ENCODE peak calls at places on chromosomes 12 and 14, in eight cellular contexts. F is sigmoid colon, U is fibroblast of lung, B is bronchial epithelial cell, I is pancreas, J is transverse colon, N is AG09319, E is A549. P is an unnamed sample.

GRCh38 chr12:131102493-131102931 is 148.8 kb downstream of the ADGRD1 start:
- DNase-seq in E (no peak), U (no peak), J (no peak), B (no peak), I (no peak), F (peak), N (no peak), P (no peak)

GRCh38 chr12:50151047-50151687 is 16.0 kb downstream of the CERS5 start:
- DNase-seq in U (no peak), B (peak), N (no peak), E (no peak), I (no peak), F (no peak), J (no peak), P (no peak)

GRCh38 chr14:101066826-101067508 is 163.4 kb upstream of the RTL1 start:
- DNase-seq in E (no peak), N (no peak), B (no peak), J (peak), U (no peak), I (no peak), F (peak), P (no peak)

GRCh38 chr12:103901518-103902173 is 28.6 kb upstream of the HSP90B1 start:
- DNase-seq in F (no peak), B (no peak), I (no peak), J (peak), N (no peak), U (no peak), E (no peak), P (no peak)

GRCh38 chr14:88326352-88327103 is 3.5 kb upstream of the KCNK10 start:
- DNase-seq in B (no peak), U (no peak), I (no peak), F (no peak), N (no peak), J (no peak), E (no peak), P (no peak)

GRCh38 chr12:2751686-2752085 is 43.1 kb upstream of the FKBP4 start:
- DNase-seq in F (no peak), U (no peak), B (no peak), J (no peak), N (no peak), I (no peak), E (peak), P (no peak)

GRCh38 chr14:80987235-80988032 is 32.0 kb downstream of the TSHR start:
- DNase-seq in N (peak), J (peak), F (peak), U (peak), E (peak), B (peak), I (peak), P (peak)

GRCh38 chr12:93714382-93714781 is 37.2 kb downstream of the CRADD start:
- DNase-seq in J (no peak), F (no peak), U (no peak), I (no peak), E (peak), B (no peak), N (peak), P (peak)

GRCh38 chr12:9033244-9033887 is 44.0 kb downstream of the KLRG1 start:
- DNase-seq in N (no peak), F (no peak), B (no peak), U (no peak), I (no peak), E (no peak), J (no peak), P (no peak)

GRCh38 chr14:70724944-70725343 is 83.2 kb downstream of the TTC9 start:
- DNase-seq in U (no peak), J (no peak), N (no peak), E (no peak), I (no peak), F (no peak), B (no peak), P (no peak)

GRCh38 chr14:103123634-103124500 is 606 bp downstream of the TNFAIP2 start:
- DNase-seq in E (peak), I (no peak), N (no peak), U (no peak), F (peak), B (no peak), J (no peak), P (peak)

GRCh38 chr14:74913986-74914573 is 9.0 kb downstream of the RPS6KL1 start:
- DNase-seq in F (peak), B (peak), N (peak), U (peak), E (peak), J (peak), I (no peak), P (peak)

GRCh38 chr12:26853303-26854027 is 20.5 kb upstream of the ITPR2 start:
- DNase-seq in F (peak), N (no peak), B (peak), I (peak), U (peak), E (peak), J (peak), P (peak)

GRCh38 chr12:10701226-10701681 is 21.9 kb downstream of the YBX3 start:
- DNase-seq in I (no peak), F (no peak), U (no peak), E (no peak), J (no peak), B (no peak), N (no peak), P (peak)

GRCh38 chr12:39048395-39048794 is 143.0 kb upstream of the CPNE8 start:
- DNase-seq in F (no peak), U (no peak), I (no peak), E (no peak), J (no peak), N (no peak), B (no peak), P (no peak)

GRCh38 chr12:62683724-62684501 is 217.3 kb downstream of the MON2 start:
- DNase-seq in I (no peak), N (peak), E (no peak), U (peak), B (no peak), F (peak), J (peak), P (peak)

GRCh38 chr12:12070674-12071661 is at the start of gene BCL2L14:
- DNase-seq in I (peak), U (no peak), F (no peak), N (no peak), J (peak), B (peak), E (no peak), P (peak)

GRCh38 chr14:96617635-96618034 is 115.5 kb downstream of the PAPOLA start:
- DNase-seq in B (no peak), U (no peak), F (no peak), N (no peak), J (no peak), E (no peak), I (no peak), P (no peak)

GRCh38 chr14:73463411-73463810 is 5.1 kb upstream of the NUMB start:
- DNase-seq in B (peak), I (peak), E (peak), F (peak), U (peak), N (peak), J (peak), P (peak)

GRCh38 chr14:89640141-89640540 is 223.1 kb upstream of the FOXN3 start:
- DNase-seq in B (no peak), E (no peak), J (no peak), F (no peak), I (no peak), U (no peak), N (no peak), P (no peak)

GRCh38 chr12:115623764-115624334 is 653.6 kb downstream of the MED13L start:
- DNase-seq in N (no peak), U (no peak), E (no peak), B (no peak), I (no peak), F (no peak), J (no peak), P (no peak)

GRCh38 chr14:44564908-44565307 is 57.8 kb upstream of the FSCB start:
- DNase-seq in I (no peak), N (no peak), B (peak), U (peak), E (no peak), J (no peak), F (no peak), P (no peak)

GRCh38 chr14:52342849-52343606 is 28.9 kb downstream of the PTGER2 start:
- DNase-seq in B (peak), I (no peak), N (no peak), J (no peak), E (peak), F (no peak), U (peak), P (no peak)

GRCh38 chr12:108115123-108115745 is 13.9 kb upstream of the WSCD2 start:
- DNase-seq in B (no peak), U (no peak), F (no peak), N (no peak), I (no peak), E (no peak), J (no peak), P (no peak)

GRCh38 chr12:108117163-108117849 is 11.8 kb upstream of the WSCD2 start:
- DNase-seq in J (no peak), N (no peak), B (peak), I (no peak), F (no peak), U (no peak), E (peak), P (no peak)

GRCh38 chr12:108115746-108116125 is 13.4 kb upstream of the WSCD2 start:
- DNase-seq in N (no peak), F (no peak), B (no peak), I (no peak), J (no peak), U (no peak), E (no peak), P (no peak)

GRCh38 chr12:108117902-108118301 is 11.2 kb upstream of the WSCD2 start:
- DNase-seq in I (no peak), B (no peak), E (no peak), F (no peak), U (no peak), N (no peak), J (no peak), P (no peak)

DNA sequence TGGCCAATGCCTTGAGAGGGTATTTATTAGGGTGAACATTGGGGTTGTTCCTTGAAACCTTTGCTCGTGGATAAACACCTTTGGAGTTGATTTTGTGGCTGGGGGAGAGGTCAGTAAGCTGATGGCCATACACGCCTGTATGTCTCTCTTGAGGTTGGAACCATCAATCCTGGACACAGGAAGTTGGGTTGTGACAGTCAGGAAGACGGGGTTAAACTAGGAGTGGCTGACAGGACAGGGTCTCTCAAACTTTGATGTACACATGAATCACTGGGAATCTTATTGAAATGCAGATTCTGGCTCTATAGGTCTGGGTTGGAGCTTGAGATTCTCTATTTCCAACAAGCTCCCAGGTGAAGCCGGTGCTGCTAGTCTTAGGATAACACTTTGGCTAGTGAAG is 12.8 kb upstream of the WSCD2 start:
- DNase-seq in B (no peak), N (no peak), U (no peak), E (no peak), I (no peak), J (no peak), F (no peak), P (no peak)
- TF ChIP-seq CTCF in B (no peak), N (no peak), U (no peak), E (no peak), I (no peak), J (no peak), F (no peak), P (no peak)

GRCh38 chr12:1533205-1533601 is 61.2 kb downstream of the FBXL14 start:
- DNase-seq in I (no peak), U (no peak), B (no peak), F (no peak), J (no peak), E (no peak), N (no peak), P (peak)
- TF ChIP-seq CTCF in I (no peak), U (no peak), B (no peak), F (no peak), J (no peak), E (no peak), N (no peak), P (peak)

GRCh38 chr12:78181544-78182162 is 351.0 kb downstream of the NAV3 start:
- DNase-seq in E (peak), B (peak), N (no peak), U (peak), J (peak), F (no peak), I (no peak), P (peak)
- TF ChIP-seq CTCF in E (peak), B (peak), N (peak), U (peak), J (peak), F (peak), I (no peak), P (peak)

DNA sequence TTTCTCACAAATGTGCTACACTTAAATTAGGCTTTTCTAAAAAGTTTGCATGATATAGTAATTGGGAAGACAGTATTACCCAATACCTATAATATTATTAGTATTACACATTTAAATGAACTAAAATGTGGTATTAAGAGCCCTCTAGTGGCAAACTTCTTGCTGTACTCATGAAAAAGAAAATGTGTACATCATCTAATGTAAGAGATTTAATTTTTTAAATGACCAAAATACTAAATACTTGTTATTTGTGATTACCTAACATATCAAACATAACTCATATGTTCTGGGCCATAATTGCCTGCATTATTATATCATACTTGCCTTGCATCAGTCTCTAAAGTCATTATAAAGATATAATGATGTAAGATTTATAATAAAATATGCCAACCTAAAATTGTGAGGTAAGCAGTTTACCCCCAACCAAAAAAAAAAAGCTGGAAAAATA is 64.2 kb downstream of the DNAI7 start:
- DNase-seq in B (peak), J (no peak), F (no peak), U (peak), N (peak), I (no peak), E (peak), P (peak)
- TF ChIP-seq CTCF in B (peak), J (peak), F (peak), U (no peak), N (peak), I (peak), E (peak), P (peak)

GRCh38 chr14:87049886-87050820 is 942.8 kb downstream of the GALC start:
- DNase-seq in U (peak), B (peak), E (peak), J (no peak), N (no peak), I (peak), F (no peak), P (peak)
- TF ChIP-seq CTCF in U (peak), B (peak), E (no peak), J (no peak), N (peak), I (peak), F (peak), P (peak)

GRCh38 chr12:89701606-89702206 is 6.9 kb downstream of the ATP2B1 start:
- DNase-seq in E (peak), B (no peak), N (no peak), J (no peak), U (no peak), F (no peak), I (no peak), P (no peak)
- TF ChIP-seq CTCF in E (no peak), B (no peak), N (no peak), J (no peak), U (no peak), F (no peak), I (no peak), P (peak)

P was measured in AG10803.